ENCODE peak calls at places on chromosomes 13 and 19, in ten cellular contexts. U is psoas muscle; T is mesothelial cell of epicardium; S is non-pigmented ciliary epithelial cell; V is activated CD8-positive, alpha-beta T cell treated with anti-CD3 and anti-CD28 coated beads for 36 hours; F is renal cortical epithelial cell; J is 8988T; O is activated naive CD4-positive, alpha-beta T cell treated with Interleukin-2 at 50 U/mL for 16 hours; D is EH; E is neural crest cell. B is an unnamed sample.

GRCh38 chr13:48653074-48654054 is at the start of gene CYSLTR2:
- DNase-seq in U (no peak), T (no peak), S (no peak), V (peak; percentile 18), F (peak; percentile 72), J (no peak), O (peak; percentile 10), D (peak; percentile 66), E (no peak), B (peak; percentile 10)

GRCh38 chr13:100382787-100383186 is 205.8 kb downstream of the GGACT start:
- DNase-seq in U (no peak), T (no peak), S (no peak), V (no peak), F (no peak), J (no peak), O (no peak), D (peak; percentile 72), E (no peak), B (no peak)

GRCh38 chr13:23578411-23579071 is 8.3 kb downstream of the TNFRSF19 start:
- DNase-seq in U (peak; percentile 81), T (peak; percentile 54), S (no peak), V (peak; percentile 72), F (peak; percentile 51), J (peak; percentile 37), O (peak; percentile 70), D (peak; percentile 71), E (peak; percentile 51), B (peak; percentile 67)

GRCh38 chr19:41957838-41958366 is 1.2 kb downstream of the RABAC1 start:
- DNase-seq in U (peak; percentile 44), T (no peak), S (peak; percentile 63), V (peak; percentile 62), F (peak; percentile 87), J (peak; percentile 75), O (peak; percentile 49), D (peak; percentile 85), E (peak; percentile 54), B (peak; percentile 30)

GRCh38 chr19:12596485-12596884 is 14.1 kb downstream of the ZNF490 start:
- DNase-seq in U (no peak), T (no peak), S (no peak), V (no peak), F (no peak), J (no peak), O (no peak), D (no peak), E (no peak), B (no peak)

GRCh38 chr19:10761443-10762242 is 43.8 kb downstream of the DNM2 start:
- DNase-seq in U (no peak), T (no peak), S (no peak), V (no peak), F (no peak), J (no peak), O (no peak), D (no peak), E (no peak), B (no peak)

GRCh38 chr19:54458648-54459281 is 4.8 kb downstream of the LENG9 start:
- DNase-seq in U (peak; percentile 18), T (no peak), S (no peak), V (no peak), F (no peak), J (no peak), O (no peak), D (no peak), E (no peak), B (no peak)

GRCh38 chr19:23436318-23436717 is 41.0 kb upstream of the ZNF91 start:
- DNase-seq in U (no peak), T (no peak), S (no peak), V (peak; percentile 44), F (no peak), J (no peak), O (no peak), D (no peak), E (no peak), B (no peak)

GRCh38 chr19:720691-721160 is 12.0 kb downstream of the PALM start:
- DNase-seq in U (no peak), T (no peak), S (no peak), V (no peak), F (no peak), J (peak; percentile 60), O (no peak), D (no peak), E (no peak), B (no peak)

B was measured in stimulated activated CD4-positive, alpha-beta T cell treated with anti-CD3 and anti-CD28 coated beads, Interleukin-4, amount 100 ng/mL, for 24 hours.